ENCODE peak calls at places on chromosomes 11 and 22, in seven cellular contexts. T is spleen, R is psoas muscle, Q is upper lobe of right lung, U is right cardiac atrium, H is trophoblast cell, N is A549. I is an unnamed sample. For H3K4me1, the result is how much of the 10 kb centered on the place peaks cover.

GRCh38 chr11:107688322-107688918 is 23.4 kb downstream of the SLN start:
- DNase-seq in T (no peak), R (no peak), Q (no peak), U (peak), H (no peak), N (no peak), I (no peak)

GRCh38 chr11:61011239-61011870 is 39.9 kb downstream of the CD6 start:
- DNase-seq in T (peak), R (no peak), Q (no peak), U (no peak), H (no peak), N (no peak), I (no peak)

GRCh38 chr11:20023082-20023426 is 137.2 kb downstream of the DBX1 start:
- DNase-seq in T (no peak), R (no peak), Q (no peak), U (no peak), H (no peak), N (no peak), I (no peak)

GRCh38 chr11:18304745-18305144 is 17.2 kb downstream of the HPS5 start:
- DNase-seq in T (no peak), R (no peak), Q (no peak), U (no peak), H (peak), N (no peak), I (no peak)

GRCh38 chr11:63567044-63567840 is 4.1 kb upstream of the PLAAT2 start:
- DNase-seq in T (no peak), R (no peak), Q (no peak), U (no peak), H (peak), N (peak), I (peak)

GRCh38 chr11:67288452-67289225 is 464 bp upstream of the ANKRD13D start:
- DNase-seq in T (peak), R (peak), Q (peak), U (peak), H (peak), N (peak), I (peak)

GRCh38 chr22:43944670-43945430 is 10.4 kb upstream of the SAMM50 start:
- DNase-seq in T (no peak), R (no peak), Q (no peak), U (no peak), H (peak), N (no peak), I (no peak)

GRCh38 chr11:3166268-3167142 is 1.4 kb upstream of the OSBPL5 start:
- DNase-seq in T (peak), R (no peak), Q (peak), U (peak), H (no peak), N (no peak), I (no peak)

GRCh38 chr11:746289-747175 is 732 bp upstream of the TALDO1 start:
- DNase-seq in T (peak), R (no peak), Q (no peak), U (no peak), H (no peak), N (no peak), I (no peak)

GRCh38 chr11:59285716-59286260 is 72.9 kb upstream of the OR5AN1 start:
- DNase-seq in T (no peak), R (no peak), Q (no peak), U (no peak), H (no peak), N (no peak), I (no peak)

GRCh38 chr11:47464479-47464878 is 15.5 kb upstream of the RAPSN start:
- DNase-seq in T (peak), R (no peak), Q (peak), U (no peak), H (no peak), N (no peak), I (peak)

GRCh38 chr22:23306438-23306921 is 126.2 kb downstream of the BCR start:
- DNase-seq in T (peak), R (no peak), Q (peak), U (peak), H (no peak), N (no peak), I (no peak)

GRCh38 chr22:36762687-36763260 is 13.1 kb downstream of the IFT27 start:
- DNase-seq in T (peak), R (no peak), Q (peak), U (peak), H (no peak), N (no peak), I (peak)

GRCh38 chr11:7480132-7480531 is 5.2 kb upstream of the OLFML1 start:
- DNase-seq in T (no peak), R (no peak), Q (no peak), U (no peak), H (no peak), N (no peak), I (no peak)

GRCh38 chr22:42179616-42180015 is 49.0 kb upstream of the CYP2D6 start:
- DNase-seq in T (no peak), R (no peak), Q (no peak), U (no peak), H (no peak), N (no peak), I (no peak)

GRCh38 chr11:116513894-116514293 is 258.9 kb downstream of the BUD13 start:
- DNase-seq in T (no peak), R (no peak), Q (no peak), U (no peak), H (peak), N (no peak), I (no peak)

GRCh38 chr22:25795437-25795836 is 53.4 kb downstream of the MYO18B start:
- DNase-seq in T (no peak), R (no peak), Q (no peak), U (no peak), H (no peak), N (no peak), I (no peak)

GRCh38 chr11:100003985-100004384 is 683.1 kb upstream of the ARHGAP42 start:
- DNase-seq in T (no peak), R (no peak), Q (no peak), U (no peak), H (no peak), N (no peak), I (no peak)

GRCh38 chr11:128627666-128628342 is 40.4 kb upstream of the ETS1 start:
- DNase-seq in T (no peak), R (no peak), Q (no peak), U (peak), H (no peak), N (no peak), I (no peak)

GRCh38 chr22:44632823-44633478 is 69.1 kb upstream of the PRR5 start:
- DNase-seq in T (no peak), R (no peak), Q (no peak), U (no peak), H (no peak), N (no peak), I (no peak)

GRCh38 chr22:44026630-44027511 is 2.8 kb downstream of the PARVB start:
- DNase-seq in T (peak), R (peak), Q (peak), U (peak), H (peak), N (no peak), I (peak)

GRCh38 chr11:36222755-36223635 is 66.2 kb downstream of the COMMD9 start:
- DNase-seq in T (no peak), R (no peak), Q (no peak), U (no peak), H (peak), N (no peak), I (peak)

GRCh38 chr22:41229215-41229614 is 11.5 kb downstream of the CHADL start:
- DNase-seq in T (no peak), R (no peak), Q (no peak), U (no peak), H (no peak), N (no peak), I (no peak)

GRCh38 chr22:49967333-49968241 is 7.0 kb downstream of the PIM3 start:
- DNase-seq in T (peak), R (peak), Q (peak), U (peak), H (peak), N (no peak), I (peak)

GRCh38 chr22:41445171-41446056 is 1.2 kb downstream of the TOB2 start:
- DNase-seq in T (peak), R (no peak), Q (no peak), U (no peak), H (peak), N (no peak), I (no peak)

GRCh38 chr22:49825944-49826602 is 1.6 kb downstream of the BRD1 start:
- DNase-seq in T (peak), R (no peak), Q (no peak), U (peak), H (peak), N (no peak), I (no peak)

GRCh38 chr11:120719348-120719747 is 207.8 kb downstream of the GRIK4 start:
- DNase-seq in T (no peak), R (no peak), Q (no peak), U (no peak), H (no peak), N (no peak), I (no peak)

GRCh38 chr11:77879218-77879617 is 58.3 kb downstream of the AAMDC start:
- DNase-seq in T (no peak), R (peak), Q (no peak), U (peak), H (no peak), N (no peak), I (no peak)

GRCh38 chr11:122984186-122985011 is 2.8 kb upstream of the BSX start:
- DNase-seq in T (no peak), R (no peak), Q (no peak), U (no peak), H (no peak), N (no peak), I (no peak)

GRCh38 chr11:64410396-64410718 is 51.4 kb downstream of the RPS6KA4 start:
- DNase-seq in T (peak), R (no peak), Q (no peak), U (no peak), H (no peak), N (no peak), I (no peak)

GRCh38 chr22:39194098-39194497 is 41.6 kb upstream of the CBX7 start:
- DNase-seq in T (no peak), R (no peak), Q (no peak), U (no peak), H (no peak), N (no peak), I (no peak)

GRCh38 chr11:69094111-69094914 is 45.6 kb downstream of the TPCN2 start:
- DNase-seq in T (no peak), R (no peak), Q (no peak), U (no peak), H (no peak), N (no peak), I (no peak)

GRCh38 chr11:120215634-120216033 is 4.8 kb downstream of the OAF start:
- DNase-seq in T (no peak), R (peak), Q (no peak), U (peak), H (peak), N (no peak), I (no peak)

GRCh38 chr11:19775622-19776021 is 63.0 kb downstream of the NAV2 start:
- DNase-seq in T (no peak), R (no peak), Q (no peak), U (no peak), H (no peak), N (no peak), I (no peak)

GRCh38 chr11:9397746-9398680 is 13.6 kb downstream of the IPO7 start:
- DNase-seq in T (no peak), R (no peak), Q (no peak), U (no peak), H (peak), N (no peak), I (no peak)

GRCh38 chr11:27282141-27282590 is 80.8 kb downstream of the CCDC34 start:
- DNase-seq in T (no peak), R (peak), Q (no peak), U (peak), H (no peak), N (no peak), I (no peak)

GRCh38 chr11:95104121-95104830 is 14.6 kb downstream of the ENDOD1 start:
- DNase-seq in T (no peak), R (no peak), Q (no peak), U (no peak), H (no peak), N (no peak), I (no peak)

GRCh38 chr22:20503816-20504215 is 3.6 kb upstream of the MED15 start:
- DNase-seq in T (no peak), R (no peak), Q (no peak), U (no peak), H (peak), N (no peak), I (no peak)

GRCh38 chr22:46568102-46568809 is 30.8 kb upstream of the CELSR1 start:
- DNase-seq in T (peak), R (no peak), Q (no peak), U (no peak), H (no peak), N (no peak), I (no peak)

DNA sequence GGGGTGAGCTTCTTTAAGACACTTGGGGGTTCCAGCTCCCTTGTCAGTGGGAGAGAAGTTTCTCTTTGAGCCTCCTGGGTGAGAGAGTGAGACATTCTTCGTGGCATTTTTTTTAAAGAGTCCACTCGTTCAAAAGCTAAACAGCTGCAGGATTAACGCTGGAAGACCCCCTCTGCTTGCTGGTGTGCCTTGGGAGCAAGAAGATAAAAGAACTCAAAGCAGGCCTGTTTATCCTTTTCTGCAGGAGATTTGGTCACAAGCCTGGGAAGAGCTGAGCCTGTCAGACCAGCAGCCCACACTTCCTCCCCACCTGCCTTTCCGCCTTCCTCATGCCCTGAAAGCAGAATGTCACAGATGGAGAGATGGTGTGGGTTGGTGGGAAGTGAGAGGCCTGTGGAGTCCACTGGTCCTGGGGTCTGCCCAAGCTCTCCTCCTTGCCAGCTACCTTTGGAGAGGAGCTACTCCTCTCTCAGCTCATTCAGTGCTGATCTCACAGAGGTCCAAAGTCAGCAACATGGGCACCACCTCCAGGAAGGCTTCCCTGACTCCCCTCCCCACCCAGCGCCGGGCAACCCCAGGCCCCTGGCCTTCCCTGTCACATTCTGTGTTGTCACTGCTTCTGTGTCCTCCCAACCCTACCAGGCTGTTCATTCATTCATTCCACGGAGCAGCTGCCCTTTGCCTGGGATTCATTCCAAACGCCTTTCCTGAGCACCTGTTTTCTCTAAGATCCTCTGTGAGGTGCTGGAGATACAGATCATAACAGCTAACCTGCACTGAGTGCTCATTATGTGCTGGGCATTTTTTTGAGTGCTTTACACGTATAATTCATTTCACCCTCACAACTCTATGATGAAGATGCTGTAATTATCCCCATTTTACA is 6.7 kb downstream of the GDPD5 start:
- DNase-seq in T (no peak), R (no peak), Q (no peak), U (no peak), H (no peak), N (no peak), I (no peak)
- H3K27ac ChIP-seq in T (no peak), R (peak), Q (no peak), U (no peak), H (no peak), N (no peak), I (no peak)

DNA sequence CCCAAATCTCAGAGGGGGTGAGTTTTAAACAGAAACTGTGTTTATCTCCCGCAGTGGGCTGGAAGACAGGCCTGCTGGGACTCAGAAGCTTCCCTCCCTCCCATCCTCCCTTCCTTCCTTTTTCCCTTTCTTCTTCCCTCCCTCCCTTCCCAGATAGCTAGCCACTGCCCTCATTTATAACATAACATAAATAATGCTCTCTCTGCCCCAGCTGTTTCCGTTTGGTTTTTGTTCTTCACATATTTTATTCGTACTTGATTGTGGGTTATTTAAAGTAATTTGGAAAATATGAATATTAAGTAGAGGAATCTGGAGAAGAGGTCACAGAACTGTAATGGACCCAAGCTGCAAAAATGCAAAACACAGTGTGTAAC is 140.9 kb downstream of the TEAD1 start:
- DNase-seq in T (no peak), R (no peak), Q (no peak), U (no peak), H (no peak), N (no peak), I (no peak)
- H3K4me1 ChIP-seq in T (under half), R (half or more), Q (under half), U (under half), H (under half), N (half or more), I (under half)

DNA sequence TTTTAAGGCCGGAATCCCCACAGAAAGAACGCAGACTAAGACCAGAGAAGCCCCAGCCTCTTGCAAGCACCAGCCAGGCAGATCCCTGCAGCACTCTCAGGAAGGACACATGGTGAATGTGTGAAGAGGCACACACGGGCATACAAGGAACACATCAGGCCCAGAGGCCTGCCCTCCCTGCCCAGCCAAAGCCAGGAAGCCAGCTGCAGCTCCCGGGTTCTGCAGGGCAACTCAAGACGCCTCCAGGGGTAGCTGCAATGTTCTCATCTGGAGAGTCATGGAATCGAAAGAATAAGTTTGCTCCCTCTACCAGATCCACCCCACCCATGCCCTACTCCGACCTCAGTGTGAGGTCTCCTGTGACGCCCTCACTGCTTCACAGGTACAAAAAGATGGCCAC is 2.3 kb downstream of the DGCR2 start:
- DNase-seq in T (peak), R (no peak), Q (no peak), U (no peak), H (no peak), N (no peak), I (no peak)
- H3K4me3 ChIP-seq in T (no peak), R (no peak), Q (no peak), U (no peak), H (no peak), N (no peak), I (no peak)

GRCh38 chr11:72918825-72919224 is 104.6 kb downstream of the ATG16L2 start:
- DNase-seq in T (no peak), R (no peak), Q (no peak), U (no peak), H (no peak), N (no peak), I (no peak)
- H3K27ac ChIP-seq in T (no peak), R (no peak), Q (no peak), U (no peak), H (no peak), N (no peak), I (no peak)

GRCh38 chr11:87304350-87304749 is 266.6 kb downstream of the TMEM135 start:
- DNase-seq in T (no peak), R (no peak), Q (no peak), U (no peak), H (no peak), N (no peak), I (no peak)
- H3K4me1 ChIP-seq in T (under half), R (under half), Q (under half), U (under half), H (under half), N (under half), I (under half)

GRCh38 chr22:29316429-29316828 is 932 bp upstream of the RASL10A start:
- DNase-seq in T (peak), R (no peak), Q (no peak), U (peak), H (no peak), N (no peak), I (no peak)

GRCh38 chr22:29314537-29315285 is 786 bp downstream of the RASL10A start:
- DNase-seq in T (peak), R (no peak), Q (peak), U (peak), H (peak), N (no peak), I (no peak)

GRCh38 chr22:29313126-29314071 is 2.1 kb downstream of the RASL10A start:
- DNase-seq in T (peak), R (no peak), Q (peak), U (peak), H (peak), N (no peak), I (no peak)

GRCh38 chr22:29314074-29314473 is 1.4 kb downstream of the RASL10A start:
- DNase-seq in T (peak), R (no peak), Q (no peak), U (peak), H (no peak), N (no peak), I (no peak)

DNA sequence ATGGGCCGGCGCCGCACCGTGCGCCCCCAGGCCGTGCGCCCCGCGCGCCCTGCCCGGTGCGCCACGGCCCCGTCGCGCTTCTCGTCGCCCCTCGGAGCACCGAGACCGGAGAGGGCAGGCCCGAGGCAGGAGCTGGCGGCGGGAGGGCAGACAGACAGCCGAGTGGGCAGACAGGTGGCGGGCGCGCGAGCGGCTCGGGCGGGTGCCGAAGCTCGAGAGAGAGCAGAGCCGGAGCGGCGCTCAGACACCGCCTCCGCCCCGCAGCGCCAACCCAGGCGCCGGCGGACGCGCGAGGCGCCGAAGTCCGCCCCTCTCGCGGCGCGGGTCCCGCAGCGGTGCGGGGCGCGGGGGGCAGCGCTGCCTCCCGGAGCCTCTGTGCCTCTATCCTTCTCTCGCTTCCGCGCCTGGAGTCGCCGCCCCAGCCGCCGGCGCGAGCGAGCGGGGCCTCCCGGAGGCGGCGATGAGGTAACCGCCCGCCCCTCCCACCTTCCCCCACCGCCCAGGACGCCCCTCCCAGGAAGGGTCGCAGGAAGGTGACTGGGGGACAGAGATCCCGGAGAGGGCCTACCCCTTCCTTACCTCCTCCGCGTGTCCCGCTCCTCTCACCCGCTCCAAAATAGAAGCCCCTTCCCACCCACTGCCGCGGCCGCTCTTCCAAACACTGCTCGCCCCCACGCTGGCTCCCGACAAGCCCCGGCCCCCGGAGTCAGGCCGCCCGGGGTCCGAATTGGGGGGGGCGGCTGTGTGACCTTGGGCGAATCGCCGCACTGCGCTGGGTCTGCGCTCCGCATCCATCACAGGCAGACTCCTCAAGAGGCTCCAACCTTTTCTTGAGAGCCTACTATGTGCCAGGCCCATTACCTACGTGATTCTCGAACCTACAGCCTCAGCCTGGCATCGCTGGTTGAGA is at the start of gene RASL10A:
- DNase-seq in T (peak), R (no peak), Q (peak), U (peak), H (peak), N (no peak), I (no peak)
- H3K4me3 ChIP-seq in T (peak), R (peak), Q (peak), U (peak), H (peak), N (peak), I (no peak)

I was measured in upper lobe of left lung.